ENCODE peak calls at places on chromosomes 4 and X, in six cellular contexts. C, Z, D, N, A and E are unnamed samples.
A peak's percentile ranks its signal among the peaks of the same experiment; 100 is the strongest.

GRCh38 chrX:41304178-41304577 is 29.8 kb upstream of the DDX3X start:
- DNase-seq in C (no peak), Z (no peak), D (no peak), N (no peak), A (no peak), E (no peak)

GRCh38 chr4:138235419-138235952 is 6.7 kb downstream of the SLC7A11 start:
- DNase-seq in C (peak; percentile 92), Z (no peak), D (no peak), N (peak; percentile 55), A (peak; percentile 83), E (peak; percentile 41)

GRCh38 chrX:115892787-115893671 is 277.5 kb upstream of the AGTR2 start:
- DNase-seq in C (peak; percentile 24), Z (peak; percentile 68), D (no peak), N (peak; percentile 28), A (peak; percentile 45), E (peak; percentile 29)

GRCh38 chr4:72564184-72564583 is 4.8 kb downstream of the ADAMTS3 start:
- DNase-seq in C (peak; percentile 27), Z (no peak), D (no peak), N (no peak), A (peak; percentile 60), E (peak; percentile 39)

GRCh38 chr4:23899565-23899964 is 9.7 kb upstream of the PPARGC1A start:
- DNase-seq in C (no peak), Z (no peak), D (no peak), N (no peak), A (no peak), E (no peak)

GRCh38 chr4:70705146-70705855 is 16.5 kb upstream of the RUFY3 start:
- DNase-seq in C (peak; percentile 44), Z (peak; percentile 71), D (peak; percentile 49), N (peak; percentile 34), A (peak; percentile 71), E (no peak)

GRCh38 chr4:94545296-94545695 is 93.6 kb downstream of the PDLIM5 start:
- DNase-seq in C (peak; percentile 76), Z (no peak), D (no peak), N (peak; percentile 65), A (peak; percentile 76), E (no peak)

GRCh38 chr4:176422511-176422910 is 102.7 kb downstream of the SPCS3 start:
- DNase-seq in C (no peak), Z (no peak), D (no peak), N (no peak), A (no peak), E (no peak)

GRCh38 chr4:7328913-7329638 is 105.7 kb downstream of the PSAPL1 start:
- DNase-seq in C (peak; percentile 76), Z (no peak), D (no peak), N (peak; percentile 77), A (peak; percentile 67), E (no peak)

GRCh38 chr4:108794136-108794535 is 31.3 kb upstream of the ETNPPL start:
- DNase-seq in C (peak; percentile 72), Z (no peak), D (no peak), N (peak; percentile 35), A (peak; percentile 16), E (peak; percentile 10)

GRCh38 chrX:22128961-22129360 is 96.8 kb downstream of the PHEX start:
- DNase-seq in C (no peak), Z (no peak), D (no peak), N (no peak), A (no peak), E (no peak)

GRCh38 chrX:15751160-15751819 is 13.2 kb downstream of the CA5B start:
- DNase-seq in C (peak; percentile 39), Z (no peak), D (no peak), N (no peak), A (no peak), E (no peak)

GRCh38 chrX:19566359-19567141 is 51.2 kb upstream of the MAP3K15 start:
- DNase-seq in C (peak; percentile 16), Z (no peak), D (no peak), N (peak; percentile 31), A (peak; percentile 84), E (no peak)

DNA sequence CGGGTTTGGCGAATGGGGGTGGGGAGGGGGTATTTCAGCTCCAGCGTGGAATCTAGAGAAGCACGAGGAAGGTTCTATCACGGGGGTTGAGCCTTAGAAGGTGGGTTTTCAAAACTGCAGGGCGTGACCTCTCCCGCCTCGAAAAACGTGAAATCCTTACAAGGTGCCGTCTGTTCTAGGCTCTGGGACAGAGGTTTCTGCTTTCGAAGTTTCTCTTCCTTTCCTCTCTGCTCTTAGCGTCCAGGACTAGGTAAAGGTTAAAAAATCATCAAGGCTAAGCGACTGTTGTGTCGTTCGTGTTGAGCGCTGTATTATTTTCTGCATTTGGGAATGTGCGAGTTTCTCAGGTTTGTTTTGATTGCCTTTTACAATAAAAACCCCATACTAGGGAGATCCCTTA is 1.1 kb downstream of the FHL1 start:
- DNase-seq in C (no peak), Z (no peak), D (no peak), N (no peak), A (no peak), E (no peak)
- H3K27me3 ChIP-seq in C (no peaks in the 10 kb centered on the region), Z (no peaks in the 10 kb centered on the region), D (no peaks in the 10 kb centered on the region), N (no peaks in the 10 kb centered on the region), A (no peaks in the 10 kb centered on the region), E (peaks cover 3% of the 10 kb centered on the region)

DNA sequence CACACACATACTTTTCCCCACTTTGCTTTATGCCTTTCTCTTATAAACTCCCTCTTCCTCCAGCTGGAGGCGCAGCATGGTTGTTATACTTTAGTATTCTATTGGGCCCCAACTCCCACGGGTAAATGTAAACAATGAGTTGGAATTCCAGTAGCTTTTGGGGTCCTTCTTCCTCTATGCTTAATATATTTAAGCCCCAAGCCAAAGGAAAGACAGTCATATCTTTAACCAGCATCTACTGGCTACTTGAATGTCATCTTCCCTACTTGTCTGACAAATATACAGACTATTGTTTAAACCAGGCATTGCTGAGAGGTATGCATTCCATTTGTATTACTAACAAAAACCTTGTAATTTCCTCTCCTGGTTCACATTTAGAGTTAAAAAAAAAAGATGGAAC is 72.9 kb downstream of the WDR19 start:
- DNase-seq in C (peak; percentile 79), Z (no peak), D (no peak), N (peak; percentile 14), A (peak; percentile 60), E (peak; percentile 38)
- TF ChIP-seq CTCF in C (no peak), Z (no peak), D (no peak), N (peak; percentile 50), A (peak; percentile 32), E (peak; percentile 33)

DNA sequence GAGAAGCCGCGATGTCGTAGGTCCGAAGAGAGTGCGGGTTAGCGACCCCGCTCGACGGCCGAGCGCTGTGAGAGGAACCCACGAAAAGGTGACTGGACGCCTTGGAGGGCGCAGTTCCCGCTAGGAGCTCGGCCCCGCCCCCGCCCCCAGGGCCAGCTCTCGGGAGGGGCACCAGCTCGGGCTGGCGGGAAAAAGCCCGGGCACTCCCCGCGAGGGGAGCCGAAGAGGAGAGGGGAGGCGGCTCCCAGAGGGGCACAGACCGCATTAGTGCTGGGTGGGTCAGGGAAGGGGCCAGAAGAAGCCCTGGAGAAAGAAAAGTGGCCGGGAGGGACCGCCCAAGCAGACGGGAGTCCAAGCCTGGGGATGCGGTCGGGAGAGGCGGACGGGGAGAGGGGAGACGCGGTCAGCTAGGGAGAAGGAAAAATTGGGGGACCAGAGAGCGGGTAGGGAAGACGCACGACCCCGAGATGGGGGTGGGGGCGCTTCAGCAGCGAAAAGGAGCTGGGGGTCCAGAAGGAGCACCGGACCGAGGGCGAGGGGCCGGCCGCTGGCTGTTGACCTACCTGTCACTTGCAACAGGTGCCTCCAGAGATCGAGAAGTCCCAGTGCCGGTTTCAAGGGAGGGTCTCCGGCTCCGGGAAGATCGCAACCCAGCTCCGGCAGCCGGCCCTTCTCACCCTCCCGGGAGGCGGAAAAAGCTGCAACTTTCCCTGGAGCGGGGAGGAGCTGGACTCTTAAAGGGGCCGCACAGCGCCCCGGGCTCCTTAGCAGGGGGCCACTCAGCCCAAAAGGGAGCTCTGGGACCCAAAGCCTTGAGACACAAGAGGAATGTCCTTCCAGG is at the start of gene SYTL4:
- DNase-seq in C (no peak), Z (peak; percentile 66), D (no peak), N (no peak), A (no peak), E (no peak)
- H3K4me3 ChIP-seq in C (peak within 1 kb of the TSS; percentile 72), Z (peak within 1 kb of the TSS; percentile 59), D (peak within 1 kb of the TSS; percentile 78), N (peak within 1 kb of the TSS; percentile 73), A (peak within 1 kb of the TSS; percentile 48), E (peak within 1 kb of the TSS; percentile 73)

DNA sequence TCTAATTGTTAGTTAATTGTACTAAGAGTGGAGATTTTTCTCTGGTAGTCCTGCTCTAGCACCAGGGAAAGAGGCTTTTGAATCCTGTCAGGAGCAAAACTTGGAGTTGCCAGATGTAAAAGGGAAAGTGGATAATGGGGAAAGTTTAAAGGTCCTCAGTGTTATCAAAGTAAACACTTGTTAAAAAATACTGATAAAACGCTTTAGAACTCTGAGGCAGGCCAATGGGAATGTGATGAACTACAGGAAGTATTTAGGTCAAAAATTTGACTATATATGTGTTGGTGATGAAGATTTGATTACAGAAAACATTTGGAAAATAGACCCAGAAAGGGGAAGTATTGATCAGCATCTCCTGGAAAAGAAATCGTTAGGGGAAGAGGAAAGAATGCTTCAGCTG is 32.8 kb downstream of the SERPINA7 start:
- DNase-seq in C (no peak), Z (no peak), D (no peak), N (no peak), A (no peak), E (no peak)
- H3K27me3 ChIP-seq in C (no peaks in the 10 kb centered on the region), Z (no peaks in the 10 kb centered on the region), D (no peaks in the 10 kb centered on the region), N (no peaks in the 10 kb centered on the region), A (no peaks in the 10 kb centered on the region), E (no peaks in the 10 kb centered on the region)

GRCh38 chr4:81084624-81085023 is 54.1 kb downstream of the BMP3 start:
- DNase-seq in C (no peak), Z (no peak), D (no peak), N (no peak), A (peak; percentile 38), E (no peak)

GRCh38 chr4:81085291-81085690 is 54.8 kb downstream of the BMP3 start:
- DNase-seq in C (no peak), Z (no peak), D (no peak), N (no peak), A (peak; percentile 20), E (no peak)

GRCh38 chr4:81085979-81086378 is 55.5 kb downstream of the BMP3 start:
- DNase-seq in C (no peak), Z (no peak), D (no peak), N (no peak), A (no peak), E (no peak)

GRCh38 chr4:81081156-81081555 is 50.6 kb downstream of the BMP3 start:
- DNase-seq in C (no peak), Z (no peak), D (no peak), N (no peak), A (no peak), E (no peak)

DNA sequence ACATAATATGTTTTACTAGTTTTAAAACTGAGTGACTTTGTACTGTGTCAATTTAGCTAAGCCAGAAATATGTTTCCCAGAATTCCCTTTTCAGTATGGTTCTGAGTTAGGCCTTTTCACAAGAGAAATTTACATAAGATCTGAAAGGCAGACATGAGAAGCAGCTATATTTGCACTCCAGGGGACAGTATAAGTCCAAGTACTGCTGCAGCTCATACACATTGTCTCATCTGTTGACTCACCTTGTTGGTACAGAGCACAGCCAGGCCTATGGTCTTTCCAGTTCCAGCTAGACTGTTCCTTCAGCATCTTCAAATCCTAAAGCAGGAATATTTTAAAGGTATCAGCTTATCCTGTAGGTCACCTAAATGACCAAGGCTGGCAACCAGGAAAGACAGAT is 53.5 kb downstream of the BMP3 start:
- DNase-seq in C (peak; percentile 2), Z (no peak), D (no peak), N (peak; percentile 9), A (peak; percentile 64), E (no peak)
- TF ChIP-seq CTCF in C (peak; percentile 3), Z (no peak), D (no peak), N (peak; percentile 49), A (peak; percentile 48), E (peak; percentile 3)